ENCODE peak calls at places on chromosome 1, in six cellular contexts. One of them, this sample, is unnamed.

GRCh38 chr1:66996018-66996682 is 57.8 kb downstream of the SLC35D1 start:
- DNase-seq in activated CD8-positive, alpha-beta memory T cell treated with anti-CD3 and anti-CD28 coated beads for 1 hour: peak
- DNase-seq in M059J: peak
- DNase-seq in breast epithelium: peak
- DNase-seq in GM03348: peak
- DNase-seq in left ventricle myocardium inferior: no peak
- DNase-seq in this sample: peak

GRCh38 chr1:91651671-91652071 is 151.0 kb downstream of the CDC7 start:
- DNase-seq in activated CD8-positive, alpha-beta memory T cell treated with anti-CD3 and anti-CD28 coated beads for 1 hour: no peak
- DNase-seq in M059J: peak
- DNase-seq in breast epithelium: no peak
- DNase-seq in left ventricle myocardium inferior: peak
- DNase-seq in GM03348: peak
- DNase-seq in this sample: peak

GRCh38 chr1:64898107-64898861 is 68.1 kb downstream of the JAK1 start:
- DNase-seq in left ventricle myocardium inferior: peak
- DNase-seq in GM03348: peak
- DNase-seq in breast epithelium: peak
- DNase-seq in activated CD8-positive, alpha-beta memory T cell treated with anti-CD3 and anti-CD28 coated beads for 1 hour: peak
- DNase-seq in M059J: peak
- DNase-seq in this sample: no peak

GRCh38 chr1:235011064-235011598 is 117.5 kb downstream of the TOMM20 start:
- DNase-seq in GM03348: no peak
- DNase-seq in breast epithelium: no peak
- DNase-seq in activated CD8-positive, alpha-beta memory T cell treated with anti-CD3 and anti-CD28 coated beads for 1 hour: no peak
- DNase-seq in left ventricle myocardium inferior: no peak
- DNase-seq in M059J: no peak
- DNase-seq in this sample: no peak

GRCh38 chr1:3695326-3696217 is 43.3 kb downstream of the TP73 start:
- DNase-seq in M059J: peak
- DNase-seq in breast epithelium: no peak
- DNase-seq in activated CD8-positive, alpha-beta memory T cell treated with anti-CD3 and anti-CD28 coated beads for 1 hour: no peak
- DNase-seq in GM03348: peak
- DNase-seq in left ventricle myocardium inferior: peak
- DNase-seq in this sample: peak

GRCh38 chr1:78411707-78412106 is 79.1 kb upstream of the PTGFR start:
- DNase-seq in M059J: no peak
- DNase-seq in breast epithelium: no peak
- DNase-seq in left ventricle myocardium inferior: no peak
- DNase-seq in activated CD8-positive, alpha-beta memory T cell treated with anti-CD3 and anti-CD28 coated beads for 1 hour: no peak
- DNase-seq in GM03348: no peak
- DNase-seq in this sample: no peak

GRCh38 chr1:26994020-26994745 is 691 bp downstream of the TRNP1 start:
- DNase-seq in GM03348: peak
- DNase-seq in left ventricle myocardium inferior: peak
- DNase-seq in breast epithelium: no peak
- DNase-seq in activated CD8-positive, alpha-beta memory T cell treated with anti-CD3 and anti-CD28 coated beads for 1 hour: no peak
- DNase-seq in M059J: no peak
- DNase-seq in this sample: no peak

GRCh38 chr1:53110370-53111072 is 31.9 kb downstream of the SLC1A7 start:
- DNase-seq in M059J: no peak
- DNase-seq in activated CD8-positive, alpha-beta memory T cell treated with anti-CD3 and anti-CD28 coated beads for 1 hour: no peak
- DNase-seq in breast epithelium: no peak
- DNase-seq in left ventricle myocardium inferior: no peak
- DNase-seq in GM03348: peak
- DNase-seq in this sample: no peak

GRCh38 chr1:209634005-209634737 is 18.1 kb downstream of the LAMB3 start:
- DNase-seq in GM03348: no peak
- DNase-seq in M059J: peak
- DNase-seq in breast epithelium: no peak
- DNase-seq in left ventricle myocardium inferior: no peak
- DNase-seq in activated CD8-positive, alpha-beta memory T cell treated with anti-CD3 and anti-CD28 coated beads for 1 hour: no peak
- DNase-seq in this sample: no peak

GRCh38 chr1:183262628-183263220 is 76.7 kb downstream of the LAMC2 start:
- DNase-seq in M059J: no peak
- DNase-seq in activated CD8-positive, alpha-beta memory T cell treated with anti-CD3 and anti-CD28 coated beads for 1 hour: no peak
- DNase-seq in GM03348: no peak
- DNase-seq in left ventricle myocardium inferior: no peak
- DNase-seq in breast epithelium: no peak
- DNase-seq in this sample: no peak